ENCODE peak calls at places on chromosomes 16 and 17, in seven cellular contexts. W is fibroblast of lung, N is AG09309, O is psoas muscle, M is heart right ventricle, V is cardiac muscle cell, X is dorsolateral prefrontal cortex. J is an unnamed sample.
A peak's percentile ranks its signal among the peaks of the same experiment; 100 is the strongest.

GRCh38 chr16:12833939-12834338 is 30.3 kb upstream of the CPPED1 start:
- DNase-seq in W (no peak), N (no peak), O (no peak), M (no peak), V (no peak), X (no peak), J (peak; percentile 49)

GRCh38 chr16:85898521-85899442 is at the start of gene IRF8:
- DNase-seq in W (peak; percentile 19), N (no peak), O (peak; percentile 62), M (peak; percentile 73), V (peak; percentile 85), X (peak; percentile 59), J (peak; percentile 50)

GRCh38 chr17:81831563-81831956 is 1.5 kb downstream of the MCRIP1 start:
- DNase-seq in W (no peak), N (no peak), O (no peak), M (no peak), V (no peak), X (no peak), J (no peak)

GRCh38 chr17:76548378-76549214 is 8.8 kb downstream of the PRCD start:
- DNase-seq in W (no peak), N (no peak), O (no peak), M (no peak), V (no peak), X (no peak), J (no peak)

GRCh38 chr17:35127751-35128514 is 6.5 kb downstream of the FNDC8 start:
- DNase-seq in W (peak; percentile 99), N (peak; percentile 75), O (peak; percentile 22), M (peak; percentile 51), V (no peak), X (no peak), J (peak; percentile 92)

GRCh38 chr17:57408064-57408811 is 151.9 kb downstream of the MSI2 start:
- DNase-seq in W (no peak), N (no peak), O (no peak), M (no peak), V (peak; percentile 34), X (no peak), J (no peak)

GRCh38 chr17:33164556-33164881 is 128.6 kb downstream of the ASIC2 start:
- DNase-seq in W (no peak), N (no peak), O (no peak), M (no peak), V (no peak), X (no peak), J (no peak)

GRCh38 chr17:42311240-42312034 is 23.1 kb downstream of the STAT5A start:
- DNase-seq in W (peak; percentile 97), N (peak; percentile 63), O (peak; percentile 90), M (peak; percentile 84), V (peak; percentile 57), X (peak; percentile 60), J (peak; percentile 95)

GRCh38 chr17:67534941-67535340 is 157.9 kb downstream of the PITPNC1 start:
- DNase-seq in W (no peak), N (no peak), O (no peak), M (no peak), V (no peak), X (no peak), J (no peak)

GRCh38 chr17:36978810-36979584 is 30.2 kb downstream of the AATF start:
- DNase-seq in W (peak; percentile 11), N (no peak), O (no peak), M (no peak), V (no peak), X (no peak), J (peak; percentile 14)

GRCh38 chr16:60945225-60945624 is 1091.0 kb downstream of the CDH8 start:
- DNase-seq in W (no peak), N (no peak), O (no peak), M (peak; percentile 6), V (peak; percentile 81), X (no peak), J (no peak)

GRCh38 chr16:86073763-86074493 is 175.0 kb downstream of the IRF8 start:
- DNase-seq in W (no peak), N (no peak), O (no peak), M (no peak), V (no peak), X (no peak), J (no peak)

GRCh38 chr17:11296994-11297393 is 56.0 kb downstream of the SHISA6 start:
- DNase-seq in W (no peak), N (no peak), O (no peak), M (no peak), V (peak; percentile 6), X (no peak), J (no peak)

GRCh38 chr17:45720386-45720785 is 63.7 kb upstream of the CRHR1 start:
- DNase-seq in W (no peak), N (no peak), O (no peak), M (no peak), V (no peak), X (no peak), J (no peak)

GRCh38 chr17:35023538-35023937 is 40.0 kb downstream of the RFFL start:
- DNase-seq in W (no peak), N (no peak), O (no peak), M (no peak), V (no peak), X (no peak), J (no peak)

GRCh38 chr17:73598131-73598680 is 46.0 kb downstream of the SDK2 start:
- DNase-seq in W (no peak), N (no peak), O (no peak), M (no peak), V (no peak), X (no peak), J (no peak)

GRCh38 chr17:6361733-6362132 is 73.2 kb downstream of the AIPL1 start:
- DNase-seq in W (no peak), N (no peak), O (no peak), M (no peak), V (peak; percentile 38), X (no peak), J (peak; percentile 6)

GRCh38 chr17:27878776-27879562 is 14.2 kb downstream of the LYRM9 start:
- DNase-seq in W (peak; percentile 9), N (no peak), O (no peak), M (peak; percentile 42), V (peak; percentile 79), X (no peak), J (no peak)

GRCh38 chr16:3960049-3960809 is 79.7 kb upstream of the CREBBP start:
- DNase-seq in W (no peak), N (no peak), O (no peak), M (no peak), V (no peak), X (no peak), J (no peak)

GRCh38 chr17:16314859-16315258 is 38.4 kb downstream of the CENPV start:
- DNase-seq in W (no peak), N (no peak), O (no peak), M (no peak), V (no peak), X (no peak), J (no peak)

GRCh38 chr16:23156946-23157460 is 7.8 kb upstream of the USP31 start:
- DNase-seq in W (no peak), N (no peak), O (no peak), M (no peak), V (no peak), X (no peak), J (no peak)

GRCh38 chr17:45974916-45975630 is 24.0 kb upstream of the STH start:
- DNase-seq in W (no peak), N (no peak), O (no peak), M (no peak), V (no peak), X (no peak), J (no peak)

GRCh38 chr17:79219208-79219935 is 144.7 kb downstream of the ENGASE start:
- DNase-seq in W (no peak), N (no peak), O (no peak), M (no peak), V (no peak), X (no peak), J (no peak)

GRCh38 chr17:79220715-79221291 is 146.2 kb downstream of the ENGASE start:
- DNase-seq in W (no peak), N (no peak), O (no peak), M (no peak), V (peak; percentile 63), X (no peak), J (peak; percentile 15)

GRCh38 chr17:79220201-79220714 is 145.6 kb downstream of the ENGASE start:
- DNase-seq in W (no peak), N (no peak), O (no peak), M (no peak), V (peak; percentile 32), X (no peak), J (peak; percentile 19)

GRCh38 chr17:79223471-79223870 is 148.8 kb downstream of the ENGASE start:
- DNase-seq in W (no peak), N (no peak), O (no peak), M (no peak), V (no peak), X (no peak), J (no peak)

GRCh38 chr17:79221597-79221996 is 147.0 kb downstream of the ENGASE start:
- DNase-seq in W (no peak), N (no peak), O (no peak), M (no peak), V (no peak), X (no peak), J (no peak)
- H3K4me3 ChIP-seq in W (no peak overlapping the region), N (no peak overlapping the region), O (no peak overlapping the region), M (no peak overlapping the region), V (no peak overlapping the region), X (no peak overlapping the region), J (no peak overlapping the region)

GRCh38 chr17:1473170-1473569 is 17.1 kb upstream of the CRK start:
- DNase-seq in W (no peak), N (no peak), O (no peak), M (no peak), V (no peak), X (no peak), J (no peak)
- TF ChIP-seq CTCF in W (no peak), N (no peak), O (no peak), M (no peak), V (no peak), X (no peak), J (no peak)

GRCh38 chr16:67547423-67548264 is 14.7 kb upstream of the CTCF start:
- DNase-seq in W (no peak), N (no peak), O (no peak), M (no peak), V (no peak), X (no peak), J (no peak)
- H3K4me3 ChIP-seq in W (no peak overlapping the region), N (no peak overlapping the region), O (no peak overlapping the region), M (no peak overlapping the region), V (no peak overlapping the region), X (no peak overlapping the region), J (no peak overlapping the region)

DNA sequence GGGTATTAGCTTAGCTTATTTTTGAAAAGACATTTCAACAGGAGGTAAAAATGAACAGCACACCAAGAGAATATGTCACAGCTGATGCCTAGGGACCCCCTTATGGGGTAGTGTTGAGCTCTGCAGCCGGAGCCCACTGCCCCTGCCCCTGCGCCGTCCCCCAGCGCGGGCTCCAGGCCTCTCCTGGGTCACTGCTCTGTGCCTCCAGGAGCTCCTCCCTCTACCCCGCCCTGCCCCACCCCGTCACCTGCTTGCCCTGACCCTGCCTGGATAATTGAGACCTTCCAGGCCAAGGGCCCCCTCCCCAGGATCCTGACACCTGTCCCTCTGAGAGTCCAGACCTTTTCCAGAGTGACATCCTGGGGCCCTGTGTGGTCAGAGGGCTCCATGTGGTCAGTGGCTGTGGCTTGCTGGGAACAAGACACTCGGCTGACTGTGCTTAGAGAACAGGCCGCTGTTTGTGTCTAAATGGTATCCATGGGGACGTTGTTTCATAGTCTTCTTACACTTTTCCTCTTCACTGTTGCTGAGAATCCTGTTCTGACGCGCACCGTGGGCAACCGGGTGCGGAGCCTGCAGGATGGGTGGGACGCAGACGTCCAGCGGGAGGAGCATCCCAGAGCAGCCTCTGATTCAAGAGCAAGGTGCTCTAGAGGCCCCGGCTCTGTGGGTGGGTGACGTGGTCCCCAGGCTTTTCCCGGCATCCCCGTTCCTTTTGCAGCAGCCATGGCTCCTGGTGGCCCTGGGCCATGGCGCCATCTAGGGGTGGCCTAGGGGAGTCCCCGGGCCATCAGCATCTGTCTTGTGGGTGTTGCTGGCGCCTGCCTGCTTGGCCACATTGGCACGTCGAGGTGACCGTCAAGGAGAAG is 20.0 kb upstream of the WFIKKN1 start:
- DNase-seq in W (no peak), N (no peak), O (peak; percentile 75), M (no peak), V (peak; percentile 55), X (peak; percentile 81), J (no peak)
- TF ChIP-seq CTCF in W (no peak), N (peak; percentile 41), O (peak; percentile 73), M (peak; percentile 74), V (peak; percentile 42), X (peak; percentile 76), J (peak; percentile 11)